ENCODE peak calls at places on chromosomes 3 and 15, in six cellular contexts. R, V, L, T, I and Y are unnamed samples.

GRCh38 chr3:146536681-146537080 is 7.7 kb downstream of the PLSCR1 start:
- DNase-seq in R (no peak), V (no peak), L (peak; percentile 83), T (no peak), I (no peak), Y (no peak)

GRCh38 chr15:77672110-77672509 is 39.4 kb upstream of the LINGO1 start:
- DNase-seq in R (no peak), V (no peak), L (no peak), T (no peak), I (no peak), Y (no peak)

GRCh38 chr3:172646439-172647015 is 64.3 kb downstream of the NCEH1 start:
- DNase-seq in R (no peak), V (no peak), L (peak; percentile 79), T (peak; percentile 55), I (no peak), Y (no peak)

GRCh38 chr3:82055792-82056191 is 294.3 kb upstream of the GBE1 start:
- DNase-seq in R (no peak), V (no peak), L (peak; percentile 47), T (no peak), I (no peak), Y (no peak)

GRCh38 chr3:54550216-54550977 is 377.5 kb downstream of the LRTM1 start:
- DNase-seq in R (no peak), V (no peak), L (no peak), T (no peak), I (no peak), Y (peak; percentile 58)

GRCh38 chr3:42014443-42014945 is 52.6 kb upstream of the ULK4 start:
- DNase-seq in R (no peak), V (peak; percentile 49), L (peak; percentile 39), T (no peak), I (no peak), Y (no peak)

GRCh38 chr15:90211440-90212168 is 10.5 kb downstream of the SEMA4B start:
- DNase-seq in R (no peak), V (no peak), L (peak; percentile 60), T (no peak), I (peak; percentile 100), Y (no peak)

GRCh38 chr3:136984837-136985236 is 27.1 kb downstream of the IL20RB start:
- DNase-seq in R (no peak), V (no peak), L (peak; percentile 10), T (no peak), I (no peak), Y (no peak)

GRCh38 chr3:78096488-78097255 is 1056.8 kb downstream of the ROBO2 start:
- DNase-seq in R (no peak), V (no peak), L (peak; percentile 83), T (no peak), I (no peak), Y (no peak)

GRCh38 chr3:156553705-156554356 is 1.1 kb downstream of the SSR3 start:
- DNase-seq in R (no peak), V (peak; percentile 49), L (peak; percentile 69), T (no peak), I (no peak), Y (no peak)

GRCh38 chr15:63564093-63564492 is 33.1 kb upstream of the FBXL22 start:
- DNase-seq in R (no peak), V (no peak), L (no peak), T (no peak), I (no peak), Y (no peak)

GRCh38 chr3:153881201-153881600 is 240.0 kb upstream of the ARHGEF26 start:
- DNase-seq in R (no peak), V (no peak), L (no peak), T (no peak), I (no peak), Y (no peak)

GRCh38 chr15:66766282-66767228 is 64.5 kb downstream of the SMAD6 start:
- DNase-seq in R (no peak), V (no peak), L (peak; percentile 56), T (no peak), I (no peak), Y (no peak)

GRCh38 chr3:60579734-60580133 is 671.5 kb downstream of the FHIT start:
- DNase-seq in R (no peak), V (no peak), L (peak; percentile 86), T (no peak), I (no peak), Y (no peak)

GRCh38 chr3:171566803-171567422 is 106.7 kb upstream of the TNIK start:
- DNase-seq in R (no peak), V (no peak), L (peak; percentile 54), T (no peak), I (no peak), Y (no peak)

GRCh38 chr3:48811524-48811923 is 36.1 kb downstream of the PRKAR2A start:
- DNase-seq in R (no peak), V (no peak), L (no peak), T (no peak), I (no peak), Y (no peak)

GRCh38 chr3:149453140-149453805 is 21.2 kb upstream of the TM4SF4 start:
- DNase-seq in R (no peak), V (no peak), L (no peak), T (peak; percentile 7), I (no peak), Y (no peak)

GRCh38 chr15:41955807-41956525 is 16.4 kb downstream of the EHD4 start:
- DNase-seq in R (no peak), V (peak; percentile 72), L (no peak), T (peak; percentile 90), I (no peak), Y (no peak)

GRCh38 chr15:80264031-80264430 is 12.0 kb upstream of the CTXND1 start:
- DNase-seq in R (no peak), V (peak; percentile 47), L (peak; percentile 18), T (no peak), I (no peak), Y (no peak)

GRCh38 chr3:5188419-5189405 is 1.2 kb downstream of the EDEM1 start:
- DNase-seq in R (no peak), V (peak; percentile 74), L (peak; percentile 33), T (no peak), I (no peak), Y (no peak)

GRCh38 chr3:149352556-149352955 is 19.1 kb upstream of the TM4SF18 start:
- DNase-seq in R (peak; percentile 13), V (peak; percentile 89), L (peak; percentile 51), T (no peak), I (peak; percentile 67), Y (peak; percentile 45)

GRCh38 chr3:113222412-113223086 is 11.2 kb downstream of the BOC start:
- DNase-seq in R (no peak), V (no peak), L (no peak), T (peak; percentile 82), I (no peak), Y (no peak)

GRCh38 chr3:154430014-154430413 is at the start of gene GPR149:
- DNase-seq in R (no peak), V (peak; percentile 74), L (no peak), T (no peak), I (no peak), Y (no peak)

GRCh38 chr15:89361451-89362202 is 27.0 kb upstream of the POLG start:
- DNase-seq in R (peak; percentile 81), V (peak; percentile 96), L (peak; percentile 50), T (no peak), I (no peak), Y (no peak)

GRCh38 chr3:186598108-186598784 is 14.6 kb upstream of the AHSG start:
- DNase-seq in R (no peak), V (no peak), L (peak; percentile 22), T (no peak), I (no peak), Y (no peak)

GRCh38 chr3:186722457-186722856 is 5.3 kb downstream of the KNG1 start:
- DNase-seq in R (no peak), V (peak; percentile 82), L (no peak), T (peak; percentile 55), I (no peak), Y (no peak)

GRCh38 chr3:195033531-195034091 is 237.3 kb downstream of the XXYLT1 start:
- DNase-seq in R (no peak), V (peak; percentile 67), L (no peak), T (no peak), I (no peak), Y (no peak)

GRCh38 chr15:35450492-35450891 is 95.5 kb downstream of the DPH6 start:
- DNase-seq in R (no peak), V (no peak), L (peak; percentile 35), T (no peak), I (no peak), Y (no peak)

GRCh38 chr15:75989045-75989444 is 23.2 kb downstream of the NRG4 start:
- DNase-seq in R (no peak), V (no peak), L (no peak), T (no peak), I (no peak), Y (no peak)

GRCh38 chr3:157982359-157982758 is 123.9 kb downstream of the SHOX2 start:
- DNase-seq in R (no peak), V (no peak), L (no peak), T (no peak), I (no peak), Y (no peak)

GRCh38 chr3:44468572-44469520 is 8.6 kb downstream of the ZNF445 start:
- DNase-seq in R (no peak), V (peak; percentile 68), L (peak; percentile 49), T (no peak), I (no peak), Y (no peak)

GRCh38 chr3:139455855-139456254 is 20.5 kb downstream of the RBP2 start:
- DNase-seq in R (no peak), V (no peak), L (no peak), T (no peak), I (no peak), Y (no peak)

GRCh38 chr3:134363381-134363755 is 10.9 kb downstream of the AMOTL2 start:
- DNase-seq in R (no peak), V (no peak), L (no peak), T (no peak), I (no peak), Y (no peak)
- TF ChIP-seq CTCF in R (no peak), V (no peak), L (no peak), T (no peak), I (no peak), Y (no peak)

GRCh38 chr3:182198345-182198744 is 486.6 kb downstream of the SOX2 start:
- DNase-seq in R (no peak), V (no peak), L (no peak), T (no peak), I (no peak), Y (no peak)
- TF ChIP-seq CTCF in R (no peak), V (no peak), L (no peak), T (no peak), I (no peak), Y (no peak)

GRCh38 chr3:66756468-66757036 is 241.6 kb upstream of the KBTBD8 start:
- DNase-seq in R (no peak), V (no peak), L (no peak), T (no peak), I (no peak), Y (no peak)
- TF ChIP-seq CTCF in R (peak; percentile 13), V (peak; percentile 60), L (no peak), T (no peak), I (no peak), Y (no peak)

GRCh38 chr3:52600258-52600657 is 63.9 kb downstream of the UQCC5 start:
- DNase-seq in R (no peak), V (no peak), L (no peak), T (no peak), I (no peak), Y (no peak)
- TF ChIP-seq CTCF in R (no peak), V (no peak), L (no peak), T (no peak), I (no peak), Y (no peak)